ENCODE peak calls at places on chromosome 12, in six cellular contexts. E, A, Q, C, B and V are unnamed samples.

GRCh38 chr12:104494137-104494815 is 37.5 kb downstream of the CHST11 start:
- DNase-seq in E (no peak), A (peak; percentile 80), Q (peak; percentile 18), C (peak; percentile 57), B (no peak), V (no peak)

GRCh38 chr12:51917746-51918453 is 10.6 kb downstream of the ACVRL1 start:
- DNase-seq in E (no peak), A (no peak), Q (no peak), C (no peak), B (no peak), V (no peak)

GRCh38 chr12:6018265-6018664 is 73.2 kb upstream of the ANO2 start:
- DNase-seq in E (no peak), A (no peak), Q (no peak), C (no peak), B (no peak), V (no peak)

GRCh38 chr12:109555431-109556315 is 17.6 kb downstream of the MMAB start:
- DNase-seq in E (peak; percentile 35), A (no peak), Q (no peak), C (no peak), B (no peak), V (no peak)

GRCh38 chr12:1429980-1430379 is 164.4 kb downstream of the FBXL14 start:
- DNase-seq in E (no peak), A (no peak), Q (no peak), C (no peak), B (no peak), V (no peak)

GRCh38 chr12:116116650-116117424 is 160.7 kb downstream of the MED13L start:
- DNase-seq in E (no peak), A (no peak), Q (no peak), C (no peak), B (no peak), V (no peak)

GRCh38 chr12:87935216-87935615 is 94.0 kb downstream of the C12orf50 start:
- DNase-seq in E (no peak), A (no peak), Q (no peak), C (no peak), B (no peak), V (no peak)

GRCh38 chr12:25435431-25435830 is 117.7 kb downstream of the LMNTD1 start:
- DNase-seq in E (no peak), A (no peak), Q (no peak), C (no peak), B (no peak), V (no peak)

GRCh38 chr12:67241482-67241881 is 27.7 kb upstream of the CAND1 start:
- DNase-seq in E (no peak), A (no peak), Q (no peak), C (no peak), B (no peak), V (no peak)

GRCh38 chr12:71947645-71948105 is 9.0 kb downstream of the TPH2 start:
- DNase-seq in E (peak; percentile 95), A (no peak), Q (no peak), C (no peak), B (no peak), V (no peak)

GRCh38 chr12:54439521-54440255 is 20.6 kb upstream of the ITGA5 start:
- DNase-seq in E (peak; percentile 85), A (no peak), Q (no peak), C (no peak), B (peak; percentile 80), V (peak; percentile 49)

GRCh38 chr12:31393004-31393550 is 67.1 kb upstream of the SINHCAF start:
- DNase-seq in E (peak; percentile 98), A (no peak), Q (no peak), C (no peak), B (no peak), V (no peak)

GRCh38 chr12:98388126-98388525 is 127.3 kb upstream of the TMPO start:
- DNase-seq in E (no peak), A (no peak), Q (no peak), C (no peak), B (no peak), V (no peak)

GRCh38 chr12:131133015-131133905 is 179.6 kb downstream of the ADGRD1 start:
- DNase-seq in E (no peak), A (peak; percentile 52), Q (no peak), C (no peak), B (no peak), V (peak; percentile 76)

GRCh38 chr12:81863406-81863805 is 104.3 kb upstream of the PPFIA2 start:
- DNase-seq in E (no peak), A (no peak), Q (no peak), C (no peak), B (peak; percentile 49), V (no peak)

GRCh38 chr12:42129595-42130204 is 15.0 kb downstream of the GXYLT1 start:
- DNase-seq in E (peak; percentile 86), A (no peak), Q (no peak), C (no peak), B (peak; percentile 89), V (no peak)